ENCODE peak calls at places on chromosomes 11 and 22, in five cellular contexts. S is hepatocyte, F is sigmoid colon, T is cardiac muscle cell, A is fibroblast of lung. B is an unnamed sample.

GRCh38 chr11:46361283-46362145 is 14.3 kb downstream of the DGKZ start:
- DNase-seq in A (peak; percentile 56), T (peak; percentile 78), F (peak; percentile 87), S (no peak), B (peak; percentile 47)

GRCh38 chr11:116357769-116358544 is 414.8 kb downstream of the BUD13 start:
- DNase-seq in T (peak; percentile 80), A (no peak), F (no peak), S (peak; percentile 72), B (peak; percentile 1)

GRCh38 chr11:125429174-125429707 is 66.8 kb downstream of the FEZ1 start:
- DNase-seq in A (peak; percentile 54), F (no peak), S (peak; percentile 82), T (peak; percentile 77), B (peak; percentile 44)

GRCh38 chr11:63489879-63490278 is 1.1 kb downstream of the PLAAT5 start:
- DNase-seq in A (peak; percentile 33), T (no peak), F (no peak), S (no peak), B (peak; percentile 26)

GRCh38 chr11:132559371-132560036 is 972.8 kb downstream of the OPCML start:
- DNase-seq in F (no peak), T (no peak), S (no peak), A (no peak), B (no peak)

GRCh38 chr11:117914398-117914761 is 14.8 kb downstream of the TMPRSS13 start:
- DNase-seq in S (no peak), T (no peak), F (peak; percentile 55), A (no peak), B (no peak)

GRCh38 chr11:2807801-2808241 is 77.8 kb downstream of the CDKN1C start:
- DNase-seq in S (no peak), A (no peak), T (no peak), F (peak; percentile 75), B (no peak)

GRCh38 chr11:20367313-20367948 is 3.9 kb downstream of the HTATIP2 start:
- DNase-seq in A (peak; percentile 92), T (no peak), S (peak; percentile 80), F (peak; percentile 81), B (peak; percentile 95)

GRCh38 chr22:29344137-29344536 is 28.6 kb upstream of the RASL10A start:
- DNase-seq in T (peak; percentile 55), S (peak; percentile 61), A (peak; percentile 29), F (peak; percentile 94), B (peak; percentile 82)

GRCh38 chr22:44389926-44390925 is 77.5 kb upstream of the SHISAL1 start:
- DNase-seq in T (no peak), A (no peak), F (peak; percentile 42), S (no peak), B (no peak)

GRCh38 chr11:18802381-18803257 is 11.0 kb upstream of the PTPN5 start:
- DNase-seq in T (peak; percentile 80), A (peak; percentile 76), S (peak; percentile 85), F (no peak), B (peak; percentile 72)

GRCh38 chr11:70210051-70210501 is 7.0 kb downstream of the FADD start:
- DNase-seq in A (peak; percentile 46), T (no peak), F (no peak), S (no peak), B (peak; percentile 98)

GRCh38 chr11:130666781-130667251 is 218.4 kb downstream of the ADAMTS15 start:
- DNase-seq in S (no peak), A (peak; percentile 68), T (no peak), F (no peak), B (peak; percentile 71)

GRCh38 chr11:113401718-113402117 is 14.1 kb downstream of the ANKK1 start:
- DNase-seq in T (no peak), F (no peak), S (peak; percentile 28), A (no peak), B (peak; percentile 6)

GRCh38 chr11:29009426-29009825 is 901.2 kb downstream of the METTL15 start:
- DNase-seq in T (no peak), A (no peak), S (no peak), F (no peak), B (no peak)

GRCh38 chr22:27370281-27370680 is 431.3 kb downstream of the MN1 start:
- DNase-seq in A (no peak), T (no peak), S (no peak), F (no peak), B (no peak)

GRCh38 chr11:117883063-117883462 is 6.6 kb upstream of the FXYD6 start:
- DNase-seq in F (no peak), S (no peak), A (no peak), T (no peak), B (no peak)

GRCh38 chr11:22458141-22458540 is 120.0 kb downstream of the SLC17A6 start:
- DNase-seq in F (no peak), T (no peak), S (no peak), A (no peak), B (no peak)

DNA sequence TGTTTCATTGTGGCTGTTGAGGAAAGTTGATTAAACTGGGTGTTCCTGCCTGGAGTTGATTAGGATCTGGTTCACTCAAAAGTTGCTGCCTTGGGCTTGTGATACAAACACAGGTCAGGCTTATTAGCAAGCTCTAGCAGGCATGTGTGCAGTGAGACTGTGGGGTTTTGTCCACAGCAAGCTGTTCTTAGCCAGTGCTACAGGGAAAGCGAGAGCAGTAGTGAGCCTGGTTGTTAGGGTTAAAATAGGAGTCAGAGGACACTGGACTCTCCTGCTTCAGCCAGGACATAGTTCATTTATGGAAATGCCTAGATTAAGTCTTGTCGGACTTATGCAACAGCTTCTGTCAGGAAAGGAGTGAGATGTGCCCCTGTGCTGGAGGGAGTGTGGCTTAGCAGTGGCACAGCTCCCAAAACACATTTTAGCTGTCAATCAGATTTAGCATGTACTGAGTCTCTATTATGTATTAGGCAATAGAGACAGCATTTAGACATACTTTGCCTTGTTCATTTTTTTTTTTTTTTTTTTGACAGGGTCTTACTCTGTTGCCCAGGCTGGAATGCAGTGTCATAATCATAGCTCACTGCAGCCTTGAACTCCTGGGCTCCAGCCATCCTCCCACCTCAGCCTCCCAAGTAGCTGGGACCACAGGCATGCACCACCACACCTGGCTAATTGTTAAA is 8.7 kb downstream of the SNRPD3 start:
- DNase-seq in F (no peak), A (peak; percentile 33), T (no peak), S (peak; percentile 36), B (no peak)
- TF ChIP-seq CTCF in F (no peak), A (no peak), T (no peak), S (no peak), B (no peak)

GRCh38 chr11:68842427-68843051 is 823 bp upstream of the CPT1A start:
- DNase-seq in T (no peak), F (no peak), A (no peak), S (no peak), B (no peak)

GRCh38 chr11:68843052-68843561 is 1.4 kb upstream of the CPT1A start:
- DNase-seq in T (no peak), F (no peak), S (no peak), A (peak; percentile 43), B (peak; percentile 17)

GRCh38 chr11:68844801-68845200 is 3.1 kb upstream of the CPT1A start:
- DNase-seq in F (no peak), S (no peak), T (no peak), A (no peak), B (no peak)

GRCh38 chr11:68844376-68844775 is 2.7 kb upstream of the CPT1A start:
- DNase-seq in S (no peak), F (no peak), T (no peak), A (no peak), B (no peak)

GRCh38 chr11:68843703-68844312 is 2.1 kb upstream of the CPT1A start:
- DNase-seq in S (peak; percentile 84), F (peak; percentile 84), T (peak; percentile 87), A (peak; percentile 15), B (no peak)
- TF ChIP-seq CTCF in S (peak; percentile 49), F (peak; percentile 57), T (peak; percentile 37), A (no peak), B (no peak)

GRCh38 chr11:47992959-47993820 is 12.8 kb downstream of the PTPRJ start:
- DNase-seq in T (no peak), A (peak; percentile 85), S (peak; percentile 62), F (no peak), B (peak; percentile 94)

GRCh38 chr11:47994417-47994816 is 14.1 kb downstream of the PTPRJ start:
- DNase-seq in S (no peak), T (no peak), A (no peak), F (no peak), B (no peak)

GRCh38 chr11:47991266-47991830 is 11.0 kb downstream of the PTPRJ start:
- DNase-seq in S (peak; percentile 59), F (no peak), T (peak; percentile 85), A (no peak), B (no peak)

GRCh38 chr11:47989779-47990178 is 9.4 kb downstream of the PTPRJ start:
- DNase-seq in S (no peak), T (no peak), F (no peak), A (no peak), B (no peak)

GRCh38 chr11:47991894-47992293 is 11.5 kb downstream of the PTPRJ start:
- DNase-seq in A (no peak), T (no peak), S (no peak), F (no peak), B (no peak)
- TF ChIP-seq CTCF in A (no peak), T (no peak), S (no peak), F (no peak), B (no peak)

GRCh38 chr11:108666373-108666772 is 1.5 kb downstream of the DDX10 start:
- DNase-seq in F (no peak), T (no peak), S (no peak), A (no peak), B (peak; percentile 15)
- TF ChIP-seq CTCF in F (no peak), T (no peak), S (no peak), A (no peak), B (no peak)

GRCh38 chr11:35420371-35420770 is 1.0 kb upstream of the SLC1A2 start:
- DNase-seq in F (no peak), A (no peak), S (no peak), T (peak; percentile 10), B (no peak)

GRCh38 chr11:35418282-35418846 is 994 bp downstream of the SLC1A2 start:
- DNase-seq in S (peak; percentile 26), T (peak; percentile 15), F (no peak), A (no peak), B (no peak)

GRCh38 chr11:35419713-35420333 is 465 bp upstream of the SLC1A2 start:
- DNase-seq in T (peak; percentile 13), A (no peak), S (no peak), F (no peak), B (peak; percentile 17)

GRCh38 chr11:35415488-35415887 is 3.9 kb downstream of the SLC1A2 start:
- DNase-seq in S (no peak), A (no peak), F (no peak), T (no peak), B (no peak)

DNA sequence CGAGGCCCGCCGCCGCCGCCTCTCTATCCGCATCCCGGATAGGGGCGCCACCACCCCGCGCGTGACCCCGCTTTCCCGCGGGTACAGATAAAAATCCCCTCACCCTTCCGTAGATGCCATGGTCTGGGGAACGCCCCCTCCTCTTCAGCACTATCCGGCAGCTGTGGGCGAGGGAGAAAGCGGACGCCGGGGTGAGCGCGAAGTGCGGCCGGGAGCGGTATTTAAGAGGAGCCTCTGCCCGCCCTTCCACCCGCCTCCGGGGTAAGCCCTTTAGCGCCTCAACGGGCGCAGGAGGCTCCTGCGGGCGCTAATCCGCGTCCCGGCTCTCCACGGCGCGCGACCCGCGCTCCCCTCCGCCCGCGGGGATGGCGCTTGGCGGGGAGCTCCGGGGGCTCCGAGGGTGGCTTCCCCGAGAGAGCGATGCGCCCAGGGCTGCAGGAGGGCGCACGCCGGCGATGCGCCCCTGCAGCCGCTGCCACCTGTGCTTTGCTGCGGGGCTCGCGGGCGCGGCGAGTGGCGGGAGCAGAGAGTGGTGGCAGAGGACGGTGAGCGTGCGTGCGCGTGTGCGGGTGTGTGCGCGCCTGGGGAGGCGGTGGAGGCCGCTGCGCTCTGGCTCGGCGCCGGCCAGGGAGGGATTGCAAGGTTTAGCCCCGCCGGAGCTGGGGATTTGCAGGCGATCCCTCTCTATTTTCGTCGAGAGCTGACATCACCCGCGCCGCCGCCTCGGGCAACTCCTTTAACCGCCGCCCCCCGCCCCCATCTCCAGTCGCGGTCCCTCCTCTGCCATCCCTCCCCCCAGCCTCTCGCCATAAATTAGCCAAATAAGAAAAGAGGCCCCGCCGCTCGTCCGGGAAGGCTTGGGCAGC is at the start of gene SLC1A2:
- DNase-seq in A (no peak), F (no peak), S (peak; percentile 41), T (peak; percentile 48), B (peak; percentile 25)
- TF ChIP-seq CTCF in A (no peak), F (no peak), S (no peak), T (no peak), B (no peak)